ENCODE peak calls at places on chromosomes 7 and 10, in seven cellular contexts. N is left lung, Y is gastrocnemius medialis, H is tibial nerve, Q is colonic mucosa, I is lower leg skin, L is coronary artery. U is an unnamed sample.

GRCh38 chr7:119377-120163 is 72.8 kb upstream of the FAM20C start:
- DNase-seq in N (peak), Y (no peak), H (peak), Q (peak), I (peak), L (peak), U (no peak)

GRCh38 chr10:12459776-12460175 is 110.4 kb downstream of the CAMK1D start:
- DNase-seq in N (no peak), Y (no peak), H (no peak), Q (no peak), I (no peak), L (no peak), U (no peak)

GRCh38 chr7:66454600-66455225 is 174.0 kb upstream of the KCTD7 start:
- DNase-seq in N (no peak), Y (no peak), H (no peak), Q (no peak), I (no peak), L (no peak), U (no peak)

GRCh38 chr10:130078120-130078519 is 32.5 kb downstream of the C10orf143 start:
- DNase-seq in N (no peak), Y (no peak), H (no peak), Q (no peak), I (no peak), L (no peak), U (no peak)

GRCh38 chr7:94216944-94217461 is 177.7 kb upstream of the COL1A2 start:
- DNase-seq in N (no peak), Y (no peak), H (no peak), Q (no peak), I (no peak), L (no peak), U (no peak)

GRCh38 chr7:95026421-95027072 is 119.2 kb downstream of the PPP1R9A start:
- DNase-seq in N (peak), Y (no peak), H (no peak), Q (no peak), I (no peak), L (no peak), U (no peak)

GRCh38 chr10:117457932-117458331 is 82.7 kb upstream of the PDZD8 start:
- DNase-seq in N (no peak), Y (no peak), H (no peak), Q (no peak), I (no peak), L (no peak), U (no peak)

GRCh38 chr10:121796342-121796741 is 131.5 kb downstream of the ATE1 start:
- DNase-seq in N (no peak), Y (no peak), H (no peak), Q (no peak), I (no peak), L (no peak), U (no peak)

GRCh38 chr7:129169705-129170319 is 18.6 kb upstream of the SMO start:
- DNase-seq in N (no peak), Y (no peak), H (no peak), Q (no peak), I (no peak), L (no peak), U (no peak)
- TF ChIP-seq CTCF in N (no peak), Y (no peak), H (no peak), Q (no peak), I (no peak), L (no peak), U (no peak)

GRCh38 chr7:33044986-33045385 is 17.6 kb downstream of the NT5C3A start:
- DNase-seq in N (no peak), Y (no peak), H (no peak), Q (no peak), I (no peak), L (no peak), U (no peak)

GRCh38 chr7:33048257-33048656 is 14.3 kb downstream of the NT5C3A start:
- DNase-seq in N (no peak), Y (no peak), H (no peak), Q (no peak), I (no peak), L (no peak), U (no peak)

GRCh38 chr7:33040803-33041516 is 21.6 kb downstream of the NT5C3A start:
- DNase-seq in N (peak), Y (peak), H (no peak), Q (peak), I (no peak), L (no peak), U (no peak)

GRCh38 chr7:33043434-33043833 is 19.1 kb downstream of the NT5C3A start:
- DNase-seq in N (no peak), Y (no peak), H (no peak), Q (no peak), I (no peak), L (no peak), U (no peak)

DNA sequence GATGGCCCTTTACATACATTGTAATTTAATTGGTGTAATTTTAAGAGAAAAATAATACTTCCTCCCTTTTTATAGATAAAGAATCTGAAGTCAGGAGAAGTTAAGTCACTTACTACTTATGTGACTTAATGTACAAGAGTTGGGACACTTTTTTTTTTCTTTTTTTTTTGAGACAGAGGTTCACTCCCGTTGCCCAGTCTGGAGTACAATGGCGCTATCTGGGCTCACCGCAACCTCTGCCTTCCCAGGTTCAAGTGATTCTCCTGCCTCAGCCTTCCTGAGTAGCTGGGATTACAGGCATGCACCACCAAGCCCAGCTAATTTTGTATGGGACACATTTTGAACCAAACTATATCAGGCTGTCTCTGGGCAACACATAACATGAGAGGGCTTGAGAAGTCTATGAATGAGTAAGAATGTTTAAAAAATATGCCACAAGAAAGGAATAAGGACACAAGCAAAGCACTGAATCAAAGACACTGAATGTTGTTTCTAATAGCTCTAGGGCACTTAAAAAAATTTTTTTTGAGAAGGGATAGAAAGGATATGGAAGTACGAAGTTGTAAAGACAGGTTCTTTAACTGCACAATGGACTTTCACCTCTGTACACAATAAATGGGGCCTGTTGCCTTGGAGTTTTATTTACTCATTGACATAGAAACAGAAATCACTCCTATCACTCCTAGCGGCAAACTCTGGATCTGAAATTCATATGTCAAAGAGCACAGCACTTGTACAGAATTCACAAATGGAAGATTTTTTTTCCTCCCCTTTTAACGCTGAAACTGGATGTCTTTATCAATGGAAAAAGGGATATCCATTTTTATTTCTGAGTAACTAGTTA is 18.5 kb downstream of the NT5C3A start:
- DNase-seq in N (no peak), Y (no peak), H (no peak), Q (peak), I (no peak), L (no peak), U (no peak)
- TF ChIP-seq CTCF in N (no peak), Y (no peak), H (no peak), Q (peak), I (no peak), L (no peak), U (no peak)

DNA sequence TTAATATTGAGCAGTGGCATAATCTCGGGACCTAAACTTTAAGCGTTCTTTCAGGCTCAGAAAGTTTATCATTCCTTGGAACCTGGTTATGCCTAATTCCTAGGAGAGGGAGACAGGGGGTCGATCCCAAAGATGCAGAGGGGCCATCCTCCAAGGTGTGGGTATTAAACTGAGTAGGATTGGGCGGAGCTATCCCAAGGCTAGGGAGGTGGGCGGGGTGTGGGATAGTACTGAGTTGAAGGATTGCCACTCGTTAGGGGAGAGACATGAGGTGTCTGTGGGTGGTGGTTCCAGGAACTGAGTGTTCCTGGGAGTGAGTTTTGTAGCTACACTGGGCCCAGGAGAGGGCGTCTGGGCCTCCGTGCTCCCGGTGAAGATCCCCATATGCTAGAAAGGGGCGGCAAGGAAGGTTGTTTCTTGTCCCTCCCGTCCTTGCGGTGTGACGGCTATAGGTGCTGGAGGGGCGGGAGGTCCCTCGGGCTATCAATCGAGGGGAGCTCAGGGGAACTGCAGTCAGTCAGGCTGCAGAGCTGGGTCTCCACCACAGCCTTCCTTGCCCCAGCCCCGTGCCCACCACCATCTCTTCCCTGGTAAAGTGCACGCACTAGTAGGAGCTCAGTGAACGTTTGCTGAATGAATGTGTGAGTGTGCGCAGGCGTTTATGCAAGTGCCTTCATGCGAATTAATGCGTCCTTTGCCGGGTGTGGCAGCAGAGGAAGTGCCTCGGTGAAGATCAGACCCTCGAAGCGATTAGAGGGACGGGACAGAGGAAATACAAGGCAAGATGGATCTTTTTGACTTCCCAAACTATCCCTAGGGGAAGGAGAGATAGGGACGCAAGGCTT is 3.0 kb upstream of the HMX2 start:
- DNase-seq in N (no peak), Y (no peak), H (no peak), Q (no peak), I (no peak), L (no peak), U (no peak)
- TF ChIP-seq CTCF in N (no peak), Y (no peak), H (no peak), Q (no peak), I (no peak), L (no peak), U (no peak)

DNA sequence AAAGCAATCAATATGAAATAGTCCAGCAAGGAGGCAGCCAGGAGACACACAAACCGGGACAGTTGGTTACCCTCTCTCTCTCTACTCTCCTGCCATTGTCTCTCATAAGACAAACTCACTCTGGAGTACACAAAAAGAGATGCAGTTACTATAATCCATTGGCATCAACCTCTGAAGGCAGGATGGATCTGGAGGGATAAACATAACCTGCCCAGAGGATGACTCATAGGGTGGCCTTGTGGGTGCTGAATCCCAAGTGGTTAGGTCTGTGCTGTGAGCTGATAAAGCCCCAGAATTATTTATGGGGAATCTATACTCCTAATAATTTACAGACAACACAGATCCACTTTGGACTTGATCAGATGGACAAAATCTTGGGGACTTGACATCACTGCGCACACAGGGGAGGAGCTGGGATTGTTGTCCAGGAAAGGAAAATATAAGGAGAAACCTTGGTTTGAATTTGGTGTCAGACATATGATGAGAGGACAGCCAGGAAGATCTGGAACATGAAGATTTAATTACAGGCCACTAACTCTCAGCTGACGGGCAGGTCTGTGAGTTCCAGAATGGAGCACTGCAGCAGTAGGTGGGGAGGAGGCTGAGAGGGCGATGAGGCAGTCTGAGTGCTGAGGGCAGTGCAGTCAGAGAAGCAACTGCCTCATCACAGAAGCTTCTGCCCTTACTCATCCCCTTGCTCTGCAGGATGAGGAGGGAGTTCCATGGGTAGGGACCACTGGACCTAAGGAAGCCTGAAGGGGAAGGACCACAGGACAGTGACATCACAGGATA is 113.9 kb upstream of the PRSS58 start:
- DNase-seq in N (no peak), Y (peak), H (no peak), Q (no peak), I (no peak), L (no peak), U (no peak)
- TF ChIP-seq CTCF in N (no peak), Y (no peak), H (no peak), Q (no peak), I (no peak), L (no peak), U (no peak)

GRCh38 chr10:101492814-101493213 is 95.2 kb downstream of the POLL start:
- DNase-seq in N (no peak), Y (no peak), H (no peak), Q (no peak), I (no peak), L (no peak), U (no peak)

GRCh38 chr10:101493782-101494281 is 94.2 kb downstream of the POLL start:
- DNase-seq in N (no peak), Y (no peak), H (no peak), Q (no peak), I (no peak), L (no peak), U (no peak)

GRCh38 chr10:101493249-101493648 is 94.8 kb downstream of the POLL start:
- DNase-seq in N (no peak), Y (no peak), H (no peak), Q (no peak), I (no peak), L (no peak), U (no peak)

GRCh38 chr10:101494650-101495049 is 93.4 kb downstream of the POLL start:
- DNase-seq in N (no peak), Y (no peak), H (no peak), Q (no peak), I (no peak), L (no peak), U (no peak)

GRCh38 chr10:101495324-101495925 is 92.6 kb downstream of the POLL start:
- DNase-seq in N (no peak), Y (no peak), H (no peak), Q (no peak), I (no peak), L (no peak), U (no peak)
- TF ChIP-seq CTCF in N (no peak), Y (no peak), H (no peak), Q (no peak), I (no peak), L (no peak), U (peak)

DNA sequence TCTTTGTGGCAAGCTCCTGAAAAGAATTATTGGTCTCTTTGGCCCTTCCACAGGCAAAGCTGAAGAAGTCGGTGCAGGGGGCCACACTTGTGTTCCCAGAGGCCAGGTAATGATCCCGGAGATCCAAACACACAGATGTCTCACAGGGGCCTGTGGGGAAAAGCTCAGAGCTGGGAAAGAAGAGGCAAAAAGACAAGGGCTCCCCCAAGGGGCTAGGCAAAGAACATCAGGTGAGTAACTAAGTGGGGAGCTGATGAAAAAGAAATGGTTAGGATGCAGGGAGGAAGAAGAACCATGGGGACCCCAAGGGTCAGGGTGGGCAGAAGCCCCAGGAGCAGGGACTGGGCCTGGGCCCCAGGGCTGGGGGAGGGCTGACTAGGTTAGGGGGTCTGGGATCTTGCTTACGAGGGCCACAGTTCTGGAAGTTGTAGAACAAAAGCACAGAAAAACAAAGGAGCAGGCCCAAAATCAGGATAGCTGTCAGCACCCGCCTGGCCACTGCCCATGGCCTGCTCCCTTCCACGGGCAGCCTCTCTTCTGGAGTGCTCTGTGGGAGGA is 1.1 kb downstream of the KEL start:
- DNase-seq in N (no peak), Y (no peak), H (no peak), Q (no peak), I (no peak), L (no peak), U (no peak)
- TF ChIP-seq CTCF in N (no peak), Y (no peak), H (no peak), Q (no peak), I (no peak), L (no peak), U (no peak)

GRCh38 chr10:71705582-71705981 is 14.0 kb downstream of the C10orf105 start:
- DNase-seq in N (no peak), Y (no peak), H (no peak), Q (no peak), I (no peak), L (no peak), U (no peak)
- TF ChIP-seq CTCF in N (no peak), Y (no peak), H (no peak), Q (no peak), I (no peak), L (no peak), U (no peak)

U was measured in D721Med.